ENCODE peak calls at places on chromosomes 13 and 19, in seven cellular contexts. I is transverse colon; K is fibroblast of lung; T is mesenchymal stem cell; E is A673; Y is CD8-positive, alpha-beta T cell; B is adrenal gland. L is an unnamed sample. For H3K4me1, the result is how much of the 10 kb centered on the place peaks cover.

GRCh38 chr13:53136554-53136953 is 107.9 kb downstream of the OLFM4 start:
- DNase-seq in I (no peak), K (no peak), T (no peak), E (no peak), Y (no peak), B (no peak), L (no peak)

GRCh38 chr19:16296713-16297112 is 27.9 kb upstream of the KLF2 start:
- DNase-seq in I (no peak), K (peak), T (no peak), E (no peak), Y (no peak), B (no peak), L (no peak)

GRCh38 chr13:42076309-42076713 is 27.9 kb downstream of the DGKH start:
- DNase-seq in I (no peak), K (no peak), T (peak), E (no peak), Y (no peak), B (no peak), L (no peak)

GRCh38 chr13:44313674-44314073 is 60.0 kb upstream of the SERP2 start:
- DNase-seq in I (no peak), K (peak), T (peak), E (peak), Y (no peak), B (no peak), L (no peak)

GRCh38 chr19:34265221-34265650 is 10.9 kb downstream of the GARRE1 start:
- DNase-seq in I (no peak), K (no peak), T (no peak), E (no peak), Y (no peak), B (no peak), L (no peak)

GRCh38 chr19:2083174-2083854 is 12.8 kb downstream of the MOB3A start:
- DNase-seq in I (peak), K (no peak), T (no peak), E (no peak), Y (peak), B (no peak), L (peak)

GRCh38 chr19:10921909-10922637 is 6.4 kb downstream of the YIPF2 start:
- DNase-seq in I (no peak), K (no peak), T (no peak), E (no peak), Y (no peak), B (peak), L (no peak)

GRCh38 chr13:95713651-95714050 is 36.7 kb downstream of the DNAJC3 start:
- DNase-seq in I (no peak), K (peak), T (peak), E (no peak), Y (no peak), B (no peak), L (no peak)

GRCh38 chr13:109776575-109776974 is 9.8 kb downstream of the IRS2 start:
- DNase-seq in I (no peak), K (peak), T (no peak), E (no peak), Y (no peak), B (no peak), L (no peak)

GRCh38 chr13:100633461-100633860 is 41.1 kb downstream of the TMTC4 start:
- DNase-seq in I (no peak), K (peak), T (peak), E (no peak), Y (no peak), B (no peak), L (no peak)

GRCh38 chr13:20671789-20672188 is 31.7 kb upstream of the IL17D start:
- DNase-seq in I (no peak), K (no peak), T (no peak), E (no peak), Y (no peak), B (no peak), L (no peak)

GRCh38 chr13:112994084-112994780 is 25.2 kb downstream of the MCF2L start:
- DNase-seq in I (peak), K (no peak), T (no peak), E (no peak), Y (no peak), B (no peak), L (no peak)

GRCh38 chr13:50126378-50127016 is 111.3 kb downstream of the KCNRG start:
- DNase-seq in I (peak), K (peak), T (peak), E (peak), Y (no peak), B (peak), L (peak)

GRCh38 chr19:50719566-50719965 is at the start of gene SHANK1:
- DNase-seq in I (no peak), K (no peak), T (no peak), E (peak), Y (no peak), B (no peak), L (no peak)

GRCh38 chr13:40780822-40781401 is 8.5 kb upstream of the SLC25A15 start:
- DNase-seq in I (no peak), K (peak), T (peak), E (peak), Y (no peak), B (no peak), L (peak)

GRCh38 chr19:48390188-48391099 is 907 bp downstream of the KDELR1 start:
- DNase-seq in I (peak), K (peak), T (peak), E (peak), Y (peak), B (peak), L (peak)

GRCh38 chr13:98397221-98397620 is 179.7 kb downstream of the STK24 start:
- DNase-seq in I (no peak), K (peak), T (peak), E (peak), Y (no peak), B (no peak), L (no peak)

GRCh38 chr19:38663156-38663651 is 15.8 kb downstream of the ACTN4 start:
- DNase-seq in I (no peak), K (no peak), T (no peak), E (no peak), Y (no peak), B (peak), L (no peak)
- H3K4me1 ChIP-seq in I (half or more), K (half or more), T (half or more), E (half or more), Y (half or more), B (half or more), L (half or more)

GRCh38 chr19:8370176-8371010 is 6.4 kb downstream of the ANGPTL4 start:
- DNase-seq in I (no peak), K (no peak), T (peak), E (no peak), Y (no peak), B (no peak), L (no peak)

GRCh38 chr19:8368136-8368535 is 4.2 kb downstream of the ANGPTL4 start:
- DNase-seq in I (no peak), K (no peak), T (peak), E (no peak), Y (no peak), B (no peak), L (no peak)

GRCh38 chr19:8366961-8367326 is 3.0 kb downstream of the ANGPTL4 start:
- DNase-seq in I (peak), K (peak), T (no peak), E (no peak), Y (no peak), B (peak), L (no peak)

GRCh38 chr19:8366121-8366581 is 2.2 kb downstream of the ANGPTL4 start:
- DNase-seq in I (no peak), K (no peak), T (peak), E (no peak), Y (no peak), B (no peak), L (no peak)

GRCh38 chr19:8367327-8368001 is 3.5 kb downstream of the ANGPTL4 start:
- DNase-seq in I (peak), K (peak), T (peak), E (peak), Y (no peak), B (peak), L (no peak)
- H3K4me1 ChIP-seq in I (half or more), K (under half), T (half or more), E (under half), Y (under half), B (under half), L (under half)

GRCh38 chr19:45126654-45127053 is 33.7 kb downstream of the PPP1R37 start:
- DNase-seq in I (no peak), K (no peak), T (no peak), E (no peak), Y (no peak), B (no peak), L (no peak)
- H3K4me1 ChIP-seq in I (under half), K (under half), T (under half), E (under half), Y (under half), B (under half), L (under half)

GRCh38 chr19:4372630-4373367 is 27.5 kb downstream of the SH3GL1 start:
- DNase-seq in I (no peak), K (no peak), T (no peak), E (no peak), Y (no peak), B (peak), L (no peak)
- H3K4me1 ChIP-seq in I (half or more), K (half or more), T (half or more), E (under half), Y (half or more), B (half or more), L (half or more)

L was measured in Karpas-422.